ENCODE peak calls at places on chromosomes 2 and 18, in five cellular contexts. W, Z, P, E and M are unnamed samples.

GRCh38 chr2:47534179-47534919 is 131.4 kb downstream of the MSH2 start:
- DNase-seq in W (no peak), Z (no peak), P (no peak), E (no peak), M (no peak)

GRCh38 chr2:111710613-111711012 is 173.4 kb downstream of the ANAPC1 start:
- DNase-seq in W (no peak), Z (no peak), P (no peak), E (no peak), M (no peak)

GRCh38 chr18:63994783-63995399 is 25.0 kb downstream of the SERPINB8 start:
- DNase-seq in W (peak), Z (peak), P (no peak), E (peak), M (peak)

GRCh38 chr2:43343573-43344304 is 117.3 kb upstream of the ZFP36L2 start:
- DNase-seq in W (peak), Z (no peak), P (no peak), E (no peak), M (no peak)

GRCh38 chr2:120403676-120404075 is 57.7 kb downstream of the INHBB start:
- DNase-seq in W (no peak), Z (no peak), P (no peak), E (peak), M (no peak)

GRCh38 chr2:129331638-129332037 is 647.8 kb upstream of the RAB6C start:
- DNase-seq in W (no peak), Z (no peak), P (no peak), E (no peak), M (no peak)

GRCh38 chr18:36942264-36942663 is 113.3 kb downstream of the KIAA1328 start:
- DNase-seq in W (no peak), Z (peak), P (no peak), E (peak), M (no peak)

GRCh38 chr2:65103013-65103720 is 26.7 kb downstream of the RAB1A start:
- DNase-seq in W (no peak), Z (no peak), P (no peak), E (no peak), M (no peak)

GRCh38 chr2:197777823-197778407 is 7.2 kb downstream of the BOLL start:
- DNase-seq in W (no peak), Z (peak), P (no peak), E (peak), M (no peak)

GRCh38 chr18:7728297-7728696 is 161.2 kb downstream of the PTPRM start:
- DNase-seq in W (no peak), Z (no peak), P (no peak), E (peak), M (no peak)

GRCh38 chr18:79962311-79962710 is 2.1 kb upstream of the HSBP1L1 start:
- DNase-seq in W (no peak), Z (no peak), P (no peak), E (peak), M (no peak)

GRCh38 chr18:77012751-77013550 is 119.6 kb downstream of the MBP start:
- DNase-seq in W (no peak), Z (no peak), P (no peak), E (no peak), M (no peak)

GRCh38 chr2:217248312-217248935 is 388.6 kb upstream of the TNP1 start:
- DNase-seq in W (peak), Z (no peak), P (no peak), E (no peak), M (no peak)

GRCh38 chr2:100921685-100922161 is 80.4 kb upstream of the RPL31 start:
- DNase-seq in W (no peak), Z (no peak), P (no peak), E (no peak), M (no peak)

GRCh38 chr2:100924520-100925451 is 77.3 kb upstream of the RPL31 start:
- DNase-seq in W (no peak), Z (no peak), P (no peak), E (no peak), M (no peak)

GRCh38 chr2:100923461-100924020 is 78.5 kb upstream of the RPL31 start:
- DNase-seq in W (no peak), Z (no peak), P (no peak), E (no peak), M (no peak)

GRCh38 chr2:100924122-100924519 is 78.0 kb upstream of the RPL31 start:
- DNase-seq in W (no peak), Z (no peak), P (no peak), E (no peak), M (no peak)

DNA sequence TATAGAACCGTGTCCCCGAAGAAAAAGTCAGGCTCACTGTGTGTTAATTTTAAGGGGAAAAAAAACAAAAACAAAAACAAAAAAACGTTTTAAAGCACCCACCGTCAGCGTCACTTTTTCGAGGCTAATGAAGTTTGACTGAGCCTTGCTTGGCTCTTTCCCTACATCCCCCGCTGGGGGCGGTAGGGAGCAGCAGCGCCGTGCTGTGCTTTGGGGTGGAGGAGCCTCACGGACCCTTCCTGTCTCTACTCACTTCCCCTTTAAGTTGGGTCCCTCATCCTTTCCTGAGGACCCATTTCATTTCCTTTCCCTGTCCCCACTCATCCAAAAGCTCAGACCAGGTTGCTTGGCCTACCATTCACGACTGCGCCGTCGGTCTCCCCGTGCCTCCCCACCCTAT is 82.8 kb upstream of the RPL31 start:
- DNase-seq in W (no peak), Z (no peak), P (no peak), E (no peak), M (no peak)
- TF ChIP-seq CTCF in W (no peak), Z (no peak), P (peak), E (peak), M (peak)

DNA sequence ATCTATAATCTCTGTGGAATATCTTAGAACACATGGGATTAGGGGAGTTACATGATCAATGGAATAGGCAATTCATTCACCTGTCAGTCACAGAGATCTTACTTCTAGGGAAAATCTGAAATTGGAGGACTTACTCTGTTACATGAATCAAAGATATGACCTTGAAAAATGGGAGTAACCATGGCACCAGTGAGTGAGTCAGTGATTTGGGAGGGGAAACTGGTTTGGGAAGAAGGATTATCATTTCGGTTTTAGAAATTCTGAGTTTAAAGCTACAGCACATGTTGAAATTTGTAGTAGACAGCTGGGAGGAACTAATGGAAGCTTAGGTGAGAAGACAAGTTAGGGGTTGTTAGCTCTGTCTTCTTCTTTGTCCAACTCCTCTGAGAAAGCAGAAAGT is 153.7 kb downstream of the CAMKMT start:
- DNase-seq in W (no peak), Z (no peak), P (no peak), E (no peak), M (no peak)
- TF ChIP-seq CTCF in W (no peak), Z (no peak), P (no peak), E (no peak), M (no peak)

DNA sequence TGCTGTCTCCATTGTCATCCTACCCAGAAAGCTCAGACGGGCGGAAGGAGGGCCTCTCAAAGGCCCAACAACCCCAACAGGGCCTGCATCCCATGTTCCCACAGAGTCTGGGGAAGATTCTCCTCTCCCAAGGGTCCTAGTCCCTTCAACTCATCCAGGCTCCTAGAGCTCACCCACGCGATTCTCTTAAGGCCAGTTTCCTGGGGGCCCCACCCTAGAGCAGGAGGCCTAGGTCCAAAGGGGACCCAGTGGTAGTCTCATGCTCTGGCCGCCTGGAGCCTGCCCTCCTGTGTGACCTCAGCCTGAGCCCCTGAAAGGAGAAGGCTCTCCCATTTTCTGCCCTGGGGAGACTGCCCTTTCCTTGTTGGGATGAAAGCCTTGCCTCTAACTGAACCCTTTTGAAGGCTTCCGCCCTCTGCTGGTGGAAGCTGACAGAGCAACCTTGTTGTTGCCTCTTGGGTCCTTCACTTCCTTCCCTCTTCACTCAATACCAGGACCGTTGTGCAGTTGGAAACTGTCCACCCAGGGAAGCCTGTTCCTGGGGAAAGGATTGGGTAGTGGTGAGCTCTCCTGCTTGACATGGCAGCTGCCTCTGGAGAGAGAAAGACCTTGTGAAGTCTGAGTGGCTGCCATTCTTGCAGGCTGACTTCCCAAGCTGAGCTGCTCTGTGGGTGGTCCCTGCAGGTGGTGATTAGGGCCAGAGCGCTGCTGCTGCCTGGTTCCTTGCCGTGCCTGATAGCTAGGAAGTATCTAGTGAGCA is 86.0 kb upstream of the ALPP start:
- DNase-seq in W (peak), Z (peak), P (peak), E (peak), M (peak)
- TF ChIP-seq CTCF in W (peak), Z (peak), P (peak), E (peak), M (peak)

GRCh38 chr2:152047826-152048476 is 50.9 kb downstream of the CACNB4 start:
- DNase-seq in W (no peak), Z (peak), P (no peak), E (no peak), M (no peak)
- TF ChIP-seq CTCF in W (no peak), Z (peak), P (peak), E (peak), M (peak)

GRCh38 chr2:102871707-102872106 is 109.9 kb downstream of the TMEM182 start:
- DNase-seq in W (no peak), Z (no peak), P (no peak), E (no peak), M (no peak)

GRCh38 chr2:102872388-102872787 is 110.6 kb downstream of the TMEM182 start:
- DNase-seq in W (no peak), Z (peak), P (no peak), E (no peak), M (no peak)
- TF ChIP-seq CTCF in W (no peak), Z (peak), P (no peak), E (peak), M (peak)

DNA sequence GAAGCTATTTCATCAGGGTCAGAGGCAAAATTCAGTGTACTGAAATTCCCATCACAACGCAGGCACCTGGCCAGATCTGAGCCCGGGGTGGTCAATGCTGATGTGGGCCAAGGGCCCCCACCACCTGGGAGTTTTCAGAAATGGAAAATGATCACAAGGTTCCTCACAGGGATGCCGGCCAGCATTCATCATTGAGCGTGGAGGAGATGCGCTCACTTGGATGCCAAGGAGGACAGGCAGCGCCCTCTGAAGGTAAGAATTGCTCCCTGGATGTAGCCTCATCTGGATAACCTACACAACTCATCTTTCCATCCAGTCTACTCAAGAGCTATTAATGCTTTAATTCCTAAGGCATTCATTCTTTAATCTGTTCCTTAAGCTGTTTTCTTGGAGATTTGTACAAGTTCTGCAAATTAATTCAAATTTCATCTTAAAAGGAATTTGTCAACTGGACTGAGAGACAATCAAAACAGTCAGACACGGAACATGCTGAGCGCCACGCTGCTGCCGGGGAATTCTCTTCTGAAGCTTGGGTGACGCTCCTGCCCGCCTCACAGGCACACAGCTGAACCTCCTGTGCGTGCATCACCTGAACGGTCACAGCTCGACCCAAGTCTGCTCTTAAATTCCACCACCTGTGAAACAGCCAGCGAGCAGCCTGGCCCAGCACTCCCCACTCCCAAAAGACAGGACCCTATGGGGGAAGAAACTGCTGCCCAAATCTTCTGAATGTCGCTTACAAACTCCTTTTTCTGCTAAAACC is 206.7 kb downstream of the HDAC4 start:
- DNase-seq in W (peak), Z (no peak), P (peak), E (no peak), M (peak)
- TF ChIP-seq CTCF in W (no peak), Z (peak), P (no peak), E (no peak), M (no peak)

DNA sequence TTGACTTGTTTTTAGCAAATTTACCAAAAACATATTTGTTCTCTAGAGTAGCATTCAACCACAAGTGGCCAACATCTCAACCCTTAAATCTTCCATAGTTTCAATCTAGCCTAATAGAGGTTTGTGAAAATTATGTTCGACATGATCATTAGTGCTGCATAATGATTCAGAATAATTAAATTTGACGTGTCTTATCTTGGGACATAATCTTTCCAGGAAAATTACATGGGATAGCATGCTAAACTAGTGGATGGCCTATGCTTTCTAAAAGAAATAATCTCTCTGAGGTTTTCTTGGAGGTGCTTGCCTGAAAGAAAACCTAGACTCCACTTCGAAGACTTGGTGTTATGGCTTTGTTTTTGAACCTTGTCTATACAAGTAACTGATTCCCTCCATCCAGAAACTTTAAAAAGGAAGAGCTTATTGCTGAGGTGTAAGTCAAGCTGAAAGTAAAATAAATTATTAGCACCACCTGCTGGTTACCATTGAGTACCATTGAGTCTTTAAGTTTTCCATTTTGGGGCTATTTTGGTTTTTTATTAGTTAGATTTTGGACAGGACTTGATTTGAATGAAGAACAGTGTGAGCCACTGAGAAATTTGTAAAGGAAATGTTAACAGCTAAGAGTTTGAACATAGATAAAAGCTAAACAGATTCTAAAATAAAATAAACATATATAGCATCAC is 32.7 kb downstream of the COX7A2L start:
- DNase-seq in W (no peak), Z (no peak), P (no peak), E (no peak), M (no peak)
- TF ChIP-seq CTCF in W (peak), Z (no peak), P (peak), E (no peak), M (peak)

DNA sequence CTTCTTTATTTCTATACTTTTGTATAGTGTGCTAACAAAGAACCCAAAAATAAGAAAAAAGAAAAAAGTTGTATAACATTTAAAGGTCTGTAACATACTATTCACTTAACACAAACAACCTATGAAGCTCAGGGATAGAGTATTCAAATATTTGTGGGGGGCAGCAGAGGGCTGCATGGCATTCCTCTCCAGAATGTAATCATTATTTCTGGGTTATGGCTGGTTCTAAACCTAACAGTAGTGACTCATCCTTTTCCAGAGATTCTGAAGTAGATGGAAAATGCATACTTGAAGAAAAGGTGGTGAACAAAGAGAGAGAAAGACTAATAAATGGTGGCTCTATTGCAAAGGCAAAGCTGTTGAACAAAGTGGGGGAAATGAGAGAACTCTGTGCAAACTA is 249.4 kb downstream of the NRXN1 start:
- DNase-seq in W (no peak), Z (no peak), P (no peak), E (no peak), M (no peak)
- TF ChIP-seq CTCF in W (no peak), Z (no peak), P (no peak), E (no peak), M (no peak)